ENCODE peak calls at places on chromosome X, in six cellular contexts. Q, F, W, R, N and B are unnamed samples.
A peak's percentile ranks its signal among the peaks of the same experiment; 100 is the strongest.

GRCh38 chrX:110012818-110013484 is 10.0 kb downstream of the TMEM164 start:
- DNase-seq in Q (no peak), F (no peak), W (no peak), R (peak; percentile 40), N (no peak), B (no peak)

GRCh38 chrX:83416273-83416672 is 91.8 kb upstream of the POU3F4 start:
- DNase-seq in W (no peak), F (no peak), R (no peak), N (no peak), Q (no peak), B (no peak)

GRCh38 chrX:51002160-51002632 is 91.7 kb downstream of the BMP15 start:
- DNase-seq in R (no peak), Q (no peak), N (peak; percentile 20), W (peak; percentile 34), F (no peak), B (no peak)

GRCh38 chrX:55487143-55487542 is 2.5 kb downstream of the USP51 start:
- DNase-seq in W (no peak), R (no peak), F (no peak), N (no peak), Q (no peak), B (no peak)

GRCh38 chrX:107102980-107103379 is 15.6 kb downstream of the RBM41 start:
- DNase-seq in R (no peak), N (no peak), F (no peak), W (no peak), Q (peak; percentile 2), B (peak; percentile 3)

GRCh38 chrX:121062289-121062688 is 14.9 kb downstream of the GLUD2 start:
- DNase-seq in W (no peak), N (no peak), R (no peak), Q (no peak), F (no peak), B (no peak)

GRCh38 chrX:132483523-132483922 is 5.3 kb downstream of the MBNL3 start:
- DNase-seq in W (no peak), F (no peak), Q (no peak), N (no peak), R (no peak), B (no peak)

GRCh38 chrX:43557792-43558191 is 98.3 kb upstream of the MAOA start:
- DNase-seq in F (peak; percentile 47), W (peak; percentile 14), N (peak; percentile 21), R (peak; percentile 36), Q (peak; percentile 31), B (peak; percentile 50)

GRCh38 chrX:11427082-11428033 is 134.1 kb downstream of the AMELX start:
- DNase-seq in N (peak; percentile 50), Q (no peak), F (no peak), R (peak; percentile 45), W (peak; percentile 58), B (peak; percentile 57)

GRCh38 chrX:1535241-1536041 is 1.5 kb downstream of the P2RY8 start:
- DNase-seq in N (no peak), R (no peak), Q (no peak), W (no peak), F (no peak), B (no peak)

GRCh38 chrX:153969125-153969903 is 2.3 kb downstream of the HCFC1 start:
- DNase-seq in N (no peak), R (no peak), W (no peak), Q (no peak), F (peak; percentile 42), B (no peak)

GRCh38 chrX:64842492-64842891 is 133.8 kb downstream of the ZC4H2 start:
- DNase-seq in F (no peak), Q (no peak), W (no peak), R (no peak), N (no peak), B (no peak)

GRCh38 chrX:87900320-87900908 is 382.8 kb downstream of the KLHL4 start:
- DNase-seq in F (no peak), N (no peak), Q (peak; percentile 3), R (no peak), W (no peak), B (no peak)

GRCh38 chrX:38975368-38975767 is 174.1 kb downstream of the MID1IP1 start:
- DNase-seq in N (no peak), R (no peak), F (no peak), W (no peak), Q (no peak), B (no peak)

GRCh38 chrX:67673741-67674274 is 130.0 kb downstream of the AR start:
- DNase-seq in R (no peak), W (no peak), N (no peak), Q (no peak), F (no peak), B (no peak)

GRCh38 chrX:31186693-31187338 is 115.0 kb upstream of the FTHL17 start:
- DNase-seq in F (no peak), W (no peak), R (no peak), N (no peak), Q (no peak), B (no peak)

GRCh38 chrX:41481264-41482109 is 34.3 kb downstream of the NYX start:
- DNase-seq in N (no peak), F (peak; percentile 18), W (no peak), Q (no peak), R (no peak), B (no peak)

GRCh38 chrX:16436348-16437188 is 213.4 kb upstream of the S100G start:
- DNase-seq in Q (peak; percentile 61), R (peak; percentile 40), F (peak; percentile 68), W (peak; percentile 62), N (peak; percentile 58), B (peak; percentile 86)

GRCh38 chrX:123648028-123648810 is 84.6 kb downstream of the THOC2 start:
- DNase-seq in F (no peak), Q (no peak), N (no peak), W (no peak), R (peak; percentile 5), B (peak; percentile 29)

GRCh38 chrX:29470029-29470428 is 745.3 kb upstream of the MAGEB2 start:
- DNase-seq in N (no peak), W (no peak), F (no peak), R (no peak), Q (peak; percentile 35), B (no peak)

GRCh38 chrX:38166478-38167083 is 54.1 kb downstream of the SRPX start:
- DNase-seq in R (peak; percentile 4), Q (no peak), N (no peak), F (peak; percentile 25), W (no peak), B (no peak)

GRCh38 chrX:129983575-129984131 is 1.2 kb downstream of the BCORL1 start:
- DNase-seq in W (peak; percentile 30), R (no peak), F (peak; percentile 19), N (no peak), Q (no peak), B (peak; percentile 61)

GRCh38 chrX:129982300-129983246 is at the start of gene BCORL1:
- DNase-seq in W (peak; percentile 89), N (peak; percentile 90), R (peak; percentile 88), Q (peak; percentile 86), F (peak; percentile 91), B (peak; percentile 84)

GRCh38 chrX:129981752-129982299 is 609 bp upstream of the BCORL1 start:
- DNase-seq in R (no peak), F (no peak), N (no peak), W (no peak), Q (no peak), B (no peak)

GRCh38 chrX:129981207-129981553 is 1.3 kb upstream of the BCORL1 start:
- DNase-seq in Q (no peak), W (no peak), F (no peak), R (no peak), N (no peak), B (no peak)

DNA sequence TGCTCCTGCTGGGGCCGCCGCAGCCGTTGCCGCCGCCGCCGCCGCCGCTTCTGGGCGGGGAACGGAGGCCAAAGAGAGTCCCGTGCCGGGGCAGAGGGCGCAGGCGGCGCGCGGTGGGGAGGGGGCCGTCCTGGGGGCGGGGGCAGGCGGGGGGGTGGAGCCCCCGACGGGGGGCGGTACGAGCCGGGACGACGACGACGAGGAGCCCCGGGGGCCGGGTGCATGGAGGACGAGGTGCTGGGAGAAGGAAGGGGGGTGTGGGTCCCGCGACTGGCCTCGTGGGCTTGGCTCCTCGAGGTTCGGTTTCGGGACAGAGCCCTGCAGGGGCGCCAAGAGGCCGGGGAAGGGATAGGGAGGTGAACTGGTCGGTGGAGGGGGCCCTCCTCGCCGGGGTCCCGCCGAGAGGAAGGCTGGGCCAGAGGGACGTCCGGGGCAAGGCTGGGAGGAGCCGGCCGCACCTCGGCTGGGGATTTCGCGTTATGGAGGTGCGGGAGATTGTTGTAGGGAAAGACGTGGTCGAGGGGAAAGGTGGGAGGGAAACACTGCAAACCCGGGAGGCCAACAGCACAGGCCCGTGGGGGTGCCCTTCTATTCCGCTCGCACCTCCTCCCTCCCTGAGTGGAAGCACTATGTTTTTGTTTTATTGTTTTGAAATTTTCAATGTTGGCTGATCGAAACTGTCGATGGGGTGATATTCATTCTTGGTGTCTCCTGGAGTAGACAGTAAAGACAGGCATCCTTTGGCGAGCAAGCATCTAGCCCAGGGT is 1.9 kb downstream of the BCORL1 start:
- DNase-seq in F (peak; percentile 38), N (peak; percentile 28), Q (no peak), R (no peak), W (peak; percentile 32), B (peak; percentile 33)
- H3K4me3 ChIP-seq in F (peak overlapping the region; percentile 53), N (no peak overlapping the region), Q (peak overlapping the region; percentile 60), R (no peak overlapping the region), W (no peak overlapping the region), B (no peak overlapping the region)

GRCh38 chrX:40090961-40091360 is 6.8 kb downstream of the BCOR start:
- DNase-seq in N (no peak), Q (no peak), R (no peak), F (no peak), W (no peak), B (peak; percentile 14)
- H3K4me1 ChIP-seq in N (peaks cover 53% of the 10 kb centered on the region), Q (peaks cover 19% of the 10 kb centered on the region), R (no peaks in the 10 kb centered on the region), F (peaks cover 15% of the 10 kb centered on the region), W (peaks cover 25% of the 10 kb centered on the region), B (peaks cover 11% of the 10 kb centered on the region)

DNA sequence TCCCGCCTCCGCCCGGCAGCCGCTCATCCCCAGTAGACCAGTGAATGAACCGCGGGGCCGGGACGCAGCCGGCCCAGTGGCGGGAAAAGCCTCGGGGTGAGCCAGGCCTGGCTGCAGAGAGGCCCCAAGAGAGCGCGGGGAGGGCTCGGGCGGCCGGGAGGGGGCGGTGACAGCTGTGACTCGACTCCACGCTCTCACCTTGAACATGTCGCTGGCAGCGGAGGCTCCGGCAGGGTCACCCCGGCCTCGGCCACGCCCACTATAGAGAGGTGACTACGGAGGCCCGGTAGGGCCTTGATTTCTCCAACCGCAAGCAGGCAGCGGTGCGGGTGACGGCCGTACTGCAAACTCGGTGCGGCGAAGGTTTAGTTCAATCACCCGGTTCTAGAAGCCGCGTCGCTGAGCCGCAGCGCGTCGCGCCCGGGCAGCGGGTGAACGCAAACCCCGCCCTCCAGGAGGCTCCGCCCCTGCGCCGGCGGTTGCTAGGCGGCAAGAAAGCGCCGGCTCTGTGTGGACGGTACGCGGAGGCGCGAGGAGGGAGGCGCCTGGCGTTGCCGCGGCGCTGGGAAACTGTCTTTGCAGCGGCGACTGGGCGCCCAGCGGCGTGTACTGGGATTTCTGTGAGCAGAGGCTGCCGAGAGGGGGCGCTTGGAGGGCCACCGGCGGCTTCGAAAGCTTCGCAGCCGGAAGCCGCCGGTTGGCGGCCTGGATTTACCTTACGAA is at the start of the genes APOO and CXorf58:
- DNase-seq in F (peak; percentile 92), R (peak; percentile 87), N (peak; percentile 90), W (peak; percentile 90), Q (peak; percentile 90), B (peak; percentile 94)
- TF ChIP-seq CTCF in F (peak; percentile 69), R (peak; percentile 58), N (peak; percentile 83), W (peak; percentile 72), Q (peak; percentile 33), B (peak; percentile 70)

GRCh38 chrX:52574416-52575275 is 57.8 kb upstream of the XAGE1B start:
- DNase-seq in Q (peak; percentile 46), R (peak; percentile 8), W (no peak), N (no peak), F (peak; percentile 22), B (peak; percentile 24)
- H3K4me3 ChIP-seq in Q (no peak overlapping the region), R (no peak overlapping the region), W (no peak overlapping the region), N (peak overlapping the region; percentile 29), F (no peak overlapping the region), B (no peak overlapping the region)